ENCODE peak calls at places on chromosomes 16 and 17, in seven cellular contexts. N is SK-N-SH, V is GM23338, T is OCI-LY7, K is HCT116, L is hepatocyte, A is PC-9. I is an unnamed sample. For H3K9me2, the result is how much of the 10 kb centered on the place peaks cover.

GRCh38 chr17:55582910-55583309 is 71.7 kb upstream of the SMIM36 start:
- DNase-seq in N (no peak), V (no peak), T (no peak), K (no peak), L (no peak), A (no peak), I (peak)

GRCh38 chr17:31530391-31530990 is 139.0 kb downstream of the RAB11FIP4 start:
- DNase-seq in N (no peak), V (no peak), T (no peak), K (no peak), L (no peak), A (no peak), I (no peak)

GRCh38 chr17:10384175-10384574 is 11.4 kb upstream of the MYH13 start:
- DNase-seq in N (no peak), V (peak), T (no peak), K (no peak), L (no peak), A (no peak), I (no peak)

GRCh38 chr16:5580320-5580719 is 482.7 kb upstream of the EEF2KMT start:
- DNase-seq in N (no peak), V (no peak), T (no peak), K (no peak), L (no peak), A (no peak), I (no peak)

GRCh38 chr17:47165137-47165536 is 24.0 kb downstream of the CDC27 start:
- DNase-seq in N (no peak), V (no peak), T (no peak), K (no peak), L (no peak), A (no peak), I (no peak)

GRCh38 chr17:69326302-69327059 is 452 bp downstream of the ABCA5 start:
- DNase-seq in N (no peak), V (no peak), T (no peak), K (no peak), L (peak), A (no peak), I (peak)

GRCh38 chr16:82108774-82109173 is 61.2 kb downstream of the MPHOSPH6 start:
- DNase-seq in N (no peak), V (no peak), T (no peak), K (no peak), L (no peak), A (no peak), I (no peak)

GRCh38 chr17:41544497-41544896 is 16.4 kb upstream of the KRT19 start:
- DNase-seq in N (peak), V (no peak), T (no peak), K (no peak), L (peak), A (peak), I (no peak)

GRCh38 chr17:40314557-40314953 is 5.6 kb downstream of the RARA start:
- DNase-seq in N (peak), V (no peak), T (no peak), K (peak), L (peak), A (peak), I (peak)

GRCh38 chr17:75231071-75231470 is 25.6 kb downstream of the NUP85 start:
- DNase-seq in N (no peak), V (no peak), T (no peak), K (no peak), L (no peak), A (no peak), I (no peak)

GRCh38 chr17:17888821-17889220 is 52.0 kb upstream of the SREBF1 start:
- DNase-seq in N (peak), V (peak), T (no peak), K (no peak), L (no peak), A (no peak), I (no peak)

GRCh38 chr16:12559714-12560113 is 244.0 kb downstream of the CPPED1 start:
- DNase-seq in N (no peak), V (no peak), T (no peak), K (no peak), L (no peak), A (no peak), I (peak)

GRCh38 chr16:10989494-10989893 is 45.1 kb downstream of the CLEC16A start:
- DNase-seq in N (peak), V (no peak), T (no peak), K (no peak), L (no peak), A (no peak), I (no peak)

GRCh38 chr17:72947475-72947874 is 145.0 kb downstream of the SLC39A11 start:
- DNase-seq in N (no peak), V (no peak), T (no peak), K (no peak), L (no peak), A (no peak), I (no peak)

GRCh38 chr16:46688101-46688656 is 799 bp downstream of the VPS35 start:
- DNase-seq in N (no peak), V (no peak), T (no peak), K (no peak), L (no peak), A (no peak), I (peak)

GRCh38 chr17:73042809-73043685 is 49.4 kb downstream of the SLC39A11 start:
- DNase-seq in N (peak), V (no peak), T (no peak), K (no peak), L (no peak), A (no peak), I (peak)

GRCh38 chr17:73071387-73071999 is 21.0 kb downstream of the SLC39A11 start:
- DNase-seq in N (no peak), V (no peak), T (no peak), K (no peak), L (no peak), A (no peak), I (no peak)

GRCh38 chr16:4194661-4195060 is 47.2 kb downstream of the SRL start:
- DNase-seq in N (no peak), V (no peak), T (no peak), K (no peak), L (no peak), A (no peak), I (no peak)

GRCh38 chr17:83012873-83013778 is 66.3 kb upstream of the METRNL start:
- DNase-seq in N (peak), V (no peak), T (no peak), K (no peak), L (no peak), A (no peak), I (no peak)

GRCh38 chr17:27559996-27560481 is 70.9 kb upstream of the LGALS9 start:
- DNase-seq in N (peak), V (no peak), T (no peak), K (no peak), L (peak), A (no peak), I (peak)

GRCh38 chr17:63337579-63337978 is 108.5 kb downstream of the CYB561 start:
- DNase-seq in N (no peak), V (no peak), T (no peak), K (no peak), L (no peak), A (no peak), I (peak)

GRCh38 chr16:72112452-72112792 is 18.8 kb downstream of the DHX38 start:
- DNase-seq in N (no peak), V (no peak), T (no peak), K (no peak), L (no peak), A (no peak), I (no peak)

GRCh38 chr16:67084345-67085028 is 25.3 kb upstream of the PHAF1 start:
- DNase-seq in N (no peak), V (no peak), T (peak), K (no peak), L (no peak), A (no peak), I (no peak)

GRCh38 chr17:81512984-81513668 is 527 bp upstream of the ACTG1 start:
- DNase-seq in N (no peak), V (peak), T (peak), K (no peak), L (peak), A (no peak), I (peak)

GRCh38 chr17:78998311-78999055 is 11.1 kb downstream of the CANT1 start:
- DNase-seq in N (peak), V (no peak), T (no peak), K (no peak), L (no peak), A (no peak), I (peak)

GRCh38 chr17:8475820-8476219 is 40.1 kb downstream of the NDEL1 start:
- DNase-seq in N (no peak), V (no peak), T (no peak), K (no peak), L (no peak), A (no peak), I (no peak)

GRCh38 chr16:54287758-54288591 is 1.4 kb upstream of the IRX3 start:
- DNase-seq in N (no peak), V (peak), T (no peak), K (no peak), L (no peak), A (no peak), I (no peak)

GRCh38 chr17:65809366-65809765 is 247.9 kb upstream of the AXIN2 start:
- DNase-seq in N (no peak), V (no peak), T (no peak), K (no peak), L (no peak), A (no peak), I (no peak)

GRCh38 chr17:55158439-55158838 is 106.3 kb upstream of the HLF start:
- DNase-seq in N (no peak), V (no peak), T (no peak), K (no peak), L (no peak), A (no peak), I (peak)

GRCh38 chr16:85033153-85033552 is 5.6 kb downstream of the KIAA0513 start:
- DNase-seq in N (no peak), V (no peak), T (no peak), K (no peak), L (no peak), A (no peak), I (no peak)

DNA sequence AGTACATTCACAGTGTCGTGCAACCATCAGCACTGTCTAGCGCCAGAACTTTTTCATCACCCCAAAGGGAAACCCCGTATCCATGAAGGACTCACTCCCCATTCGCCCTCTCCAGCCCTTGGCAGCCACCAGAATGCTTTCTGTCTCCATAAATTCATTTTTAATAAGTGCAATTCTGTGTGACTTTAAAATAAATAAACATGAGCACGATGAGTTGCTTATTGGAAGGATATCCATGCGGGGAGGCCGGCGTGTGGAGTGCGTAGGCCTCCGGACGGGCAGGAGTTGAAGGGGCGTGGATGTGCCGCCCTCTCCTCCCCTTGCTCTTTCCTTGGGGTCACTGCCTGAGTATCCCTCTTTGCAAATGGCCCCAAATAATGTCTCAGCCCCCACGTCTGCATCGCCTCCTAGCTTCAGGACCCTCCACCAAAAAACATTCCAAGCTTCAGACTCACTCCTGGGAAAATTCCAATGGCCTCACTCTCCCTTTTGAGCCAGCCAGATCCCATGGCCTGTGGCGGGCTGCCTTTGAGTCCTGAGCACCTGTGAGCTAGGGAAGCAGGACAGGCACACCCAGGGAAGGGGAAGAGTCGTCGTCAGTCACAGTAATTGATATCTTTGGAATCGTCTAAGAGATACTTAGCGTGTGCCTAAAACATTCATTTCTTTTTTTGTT is 306.3 kb downstream of the SEC14L1 start:
- DNase-seq in N (no peak), V (no peak), T (no peak), K (no peak), L (no peak), A (no peak), I (no peak)
- H3K27ac ChIP-seq in N (no peak), V (no peak), T (peak), K (no peak), L (peak), A (no peak), I (no peak)

DNA sequence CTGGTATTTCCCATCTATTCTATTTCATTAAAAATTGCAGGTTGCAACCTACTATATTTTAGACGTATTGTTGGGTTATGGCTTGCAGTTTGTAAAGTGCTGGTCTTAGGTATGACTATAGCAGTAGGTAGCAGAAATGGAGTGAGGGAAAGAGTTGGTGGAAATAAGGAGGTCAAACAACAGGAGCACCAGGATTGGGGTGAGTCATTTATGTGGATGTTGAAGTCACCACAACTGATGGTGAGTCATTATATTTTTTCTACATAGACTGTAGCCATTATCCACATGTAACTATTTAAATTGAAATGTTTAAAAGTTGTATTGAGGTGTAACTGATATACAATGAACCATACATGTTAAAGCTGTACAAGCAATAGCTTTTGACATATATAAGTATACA is 25.0 kb upstream of the HS3ST3A1 start:
- DNase-seq in N (no peak), V (no peak), T (no peak), K (peak), L (no peak), A (no peak), I (peak)
- H3K9me2 ChIP-seq in N (under half), V (under half), T (under half), K (under half), L (under half), A (under half), I (under half)

GRCh38 chr17:3894188-3894587 is 1.3 kb upstream of the CAMKK1 start:
- DNase-seq in N (no peak), V (no peak), T (no peak), K (no peak), L (no peak), A (no peak), I (no peak)

GRCh38 chr17:3894927-3895343 is 2.1 kb upstream of the CAMKK1 start:
- DNase-seq in N (no peak), V (no peak), T (no peak), K (no peak), L (peak), A (peak), I (peak)

GRCh38 chr17:3893720-3894116 is 865 bp upstream of the CAMKK1 start:
- DNase-seq in N (no peak), V (no peak), T (no peak), K (no peak), L (no peak), A (no peak), I (no peak)

GRCh38 chr17:3896108-3897099 is 3.6 kb upstream of the CAMKK1 start:
- DNase-seq in N (no peak), V (no peak), T (peak), K (no peak), L (no peak), A (no peak), I (no peak)

GRCh38 chr17:3895354-3895753 is 2.5 kb upstream of the CAMKK1 start:
- DNase-seq in N (no peak), V (no peak), T (peak), K (no peak), L (no peak), A (no peak), I (no peak)
- H3K27ac ChIP-seq in N (no peak), V (no peak), T (no peak), K (no peak), L (peak), A (no peak), I (peak)

DNA sequence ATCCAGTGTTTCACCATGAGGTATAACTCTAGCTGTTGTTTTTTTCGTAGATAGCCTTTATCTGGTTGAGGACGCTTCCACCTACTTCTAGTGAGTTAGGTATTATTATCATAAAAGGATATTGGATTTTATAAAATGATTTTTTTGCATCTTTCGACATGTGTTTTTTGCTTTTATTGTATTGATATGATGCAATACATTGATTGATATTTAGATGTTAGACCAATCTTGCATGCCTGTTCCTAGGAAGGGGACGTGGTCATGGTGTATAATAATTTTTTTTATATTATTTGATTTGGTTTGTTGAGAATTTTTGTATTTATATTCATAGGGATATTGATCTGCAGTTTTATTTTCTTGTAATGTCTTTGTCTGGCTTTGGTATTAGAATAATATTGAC is 193.3 kb downstream of the HS3ST3B1 start:
- DNase-seq in N (no peak), V (no peak), T (no peak), K (no peak), L (no peak), A (no peak), I (no peak)
- H3K9me2 ChIP-seq in N (under half), V (under half), T (under half), K (under half), L (under half), A (under half), I (under half)

GRCh38 chr16:87496101-87496801 is 3.4 kb upstream of the ZCCHC14 start:
- DNase-seq in N (no peak), V (no peak), T (no peak), K (no peak), L (no peak), A (no peak), I (no peak)

GRCh38 chr16:87502308-87502969 is 9.6 kb upstream of the ZCCHC14 start:
- DNase-seq in N (no peak), V (no peak), T (no peak), K (no peak), L (no peak), A (no peak), I (no peak)

GRCh38 chr16:87498324-87499188 is 5.7 kb upstream of the ZCCHC14 start:
- DNase-seq in N (no peak), V (no peak), T (no peak), K (no peak), L (no peak), A (no peak), I (no peak)

GRCh38 chr16:87501117-87501516 is 8.3 kb upstream of the ZCCHC14 start:
- DNase-seq in N (no peak), V (no peak), T (no peak), K (no peak), L (no peak), A (no peak), I (no peak)

GRCh38 chr16:87499189-87499486 is 6.3 kb upstream of the ZCCHC14 start:
- DNase-seq in N (no peak), V (no peak), T (no peak), K (no peak), L (no peak), A (peak), I (peak)
- H3K27ac ChIP-seq in N (peak), V (no peak), T (no peak), K (no peak), L (no peak), A (no peak), I (no peak)

GRCh38 chr16:22932032-22932771 is 118.2 kb downstream of the HS3ST2 start:
- DNase-seq in N (no peak), V (peak), T (no peak), K (no peak), L (no peak), A (no peak), I (no peak)
- H3K9me2 ChIP-seq in N (under half), V (under half), T (under half), K (under half), L (under half), A (under half), I (under half)